ENCODE peak calls at places on chromosome 17, in seven cellular contexts. C is CD8-positive, alpha-beta T cell; T is heart left ventricle; S is colonic mucosa; G is SK-N-SH; X is uterus; K is A673. I is an unnamed sample.

GRCh38 chr17:75822800-75823166 is 21.4 kb downstream of the UNC13D start:
- DNase-seq in X (no peak), T (no peak), K (no peak), G (no peak), S (no peak), C (no peak), I (no peak)

GRCh38 chr17:32349503-32349853 is 479 bp upstream of the ZNF207 start:
- DNase-seq in T (peak; percentile 16), K (no peak), G (peak; percentile 27), S (peak; percentile 31), C (no peak), X (peak; percentile 21), I (no peak)

GRCh38 chr17:45149669-45150603 is 1.7 kb downstream of the HEXIM1 start:
- DNase-seq in T (peak; percentile 74), S (peak; percentile 78), G (peak; percentile 44), X (peak; percentile 75), C (peak; percentile 31), K (no peak), I (peak; percentile 84)

GRCh38 chr17:30256756-30257506 is 21.4 kb upstream of the SLC6A4 start:
- DNase-seq in K (no peak), G (peak; percentile 14), T (no peak), X (no peak), S (no peak), C (no peak), I (no peak)

GRCh38 chr17:5747276-5747675 is 163.0 kb upstream of the NLRP1 start:
- DNase-seq in K (no peak), T (no peak), X (no peak), C (no peak), S (no peak), G (no peak), I (no peak)

GRCh38 chr17:5618511-5618910 is 34.2 kb upstream of the NLRP1 start:
- DNase-seq in S (no peak), T (no peak), X (no peak), C (no peak), G (no peak), K (no peak), I (no peak)

GRCh38 chr17:40190197-40191021 is 13.1 kb downstream of the RAPGEFL1 start:
- DNase-seq in G (peak; percentile 83), S (no peak), K (no peak), X (no peak), T (no peak), C (no peak), I (no peak)

GRCh38 chr17:70110443-70110880 is 35.4 kb downstream of the KCNJ16 start:
- DNase-seq in K (peak; percentile 6), G (no peak), S (no peak), X (no peak), C (no peak), T (peak; percentile 32), I (no peak)

GRCh38 chr17:3512512-3513171 is 36.8 kb downstream of the ASPA start:
- DNase-seq in C (no peak), S (peak; percentile 38), T (peak; percentile 77), K (no peak), X (peak; percentile 81), G (no peak), I (peak; percentile 90)

GRCh38 chr17:15446036-15446435 is 21.4 kb downstream of the CDRT4 start:
- DNase-seq in C (no peak), T (no peak), K (no peak), X (no peak), G (no peak), S (no peak), I (no peak)

GRCh38 chr17:59828478-59828760 is 64.3 kb downstream of the TUBD1 start:
- DNase-seq in G (no peak), X (no peak), S (no peak), C (no peak), T (no peak), K (no peak), I (no peak)

GRCh38 chr17:45904886-45905285 is 10.5 kb downstream of the MAPT start:
- DNase-seq in T (no peak), G (no peak), X (no peak), S (no peak), K (no peak), C (no peak), I (no peak)

GRCh38 chr17:16381496-16381820 is 567 bp downstream of the UBB start:
- DNase-seq in G (no peak), T (no peak), C (peak; percentile 11), X (no peak), K (no peak), S (no peak), I (no peak)

GRCh38 chr17:30956764-30957374 is 14.0 kb upstream of the RNF135 start:
- DNase-seq in X (no peak), T (peak; percentile 49), G (no peak), C (no peak), S (no peak), K (no peak), I (no peak)

GRCh38 chr17:64198711-64199110 is 64.3 kb downstream of the TEX2 start:
- DNase-seq in X (no peak), S (no peak), K (no peak), C (no peak), G (no peak), T (no peak), I (no peak)

GRCh38 chr17:39548494-39548893 is 59.2 kb downstream of the NEUROD2 start:
- DNase-seq in K (no peak), T (peak; percentile 33), C (no peak), S (no peak), X (no peak), G (no peak), I (no peak)

GRCh38 chr17:60604686-60605334 is 4.8 kb downstream of the PPM1D start:
- DNase-seq in S (no peak), T (peak; percentile 15), G (no peak), K (no peak), C (no peak), X (no peak), I (peak; percentile 71)

GRCh38 chr17:48542956-48543853 is 1.7 kb downstream of the HOXB2 start:
- DNase-seq in K (peak; percentile 67), S (peak; percentile 62), X (no peak), T (no peak), G (peak; percentile 66), C (peak; percentile 36), I (no peak)

GRCh38 chr17:83181991-83182619 is 102.7 kb downstream of the METRNL start:
- DNase-seq in T (no peak), S (no peak), C (no peak), K (no peak), X (no peak), G (no peak), I (peak; percentile 63)

GRCh38 chr17:74432484-74433391 is 850 bp downstream of the GPRC5C start:
- DNase-seq in K (no peak), X (no peak), C (no peak), G (no peak), T (no peak), S (no peak), I (no peak)

DNA sequence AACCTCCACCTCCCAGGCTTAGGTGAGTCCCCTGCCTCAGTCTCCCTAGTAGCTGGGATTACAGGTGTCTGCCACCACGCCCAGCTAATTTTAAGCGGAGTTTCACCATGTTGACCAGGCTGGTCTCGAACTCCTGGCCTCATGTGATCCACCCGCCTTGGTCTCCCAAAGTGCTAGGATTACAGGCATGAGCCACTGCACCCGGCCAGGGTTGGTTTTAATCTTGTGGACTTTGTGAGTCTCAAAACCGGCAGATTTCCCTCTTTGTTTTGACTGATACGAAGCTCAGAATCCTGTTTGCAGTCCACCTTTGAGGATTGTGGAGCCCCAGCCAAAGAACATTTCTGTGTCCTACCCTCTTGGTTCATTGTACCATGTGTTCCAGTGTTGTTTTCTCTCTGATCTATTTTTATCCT is 16.4 kb upstream of the CPSF4L start:
- DNase-seq in X (no peak), G (no peak), S (no peak), T (no peak), C (no peak), K (no peak), I (no peak)
- H3K27ac ChIP-seq in X (peak overlapping the region; percentile 87), G (no peak overlapping the region), S (peak overlapping the region; percentile 47), T (peak overlapping the region; percentile 66), C (no peak overlapping the region), K (peak overlapping the region; percentile 26), I (no peak overlapping the region)

GRCh38 chr17:9258115-9259020 is 237.1 kb downstream of the NTN1 start:
- DNase-seq in K (peak; percentile 28), X (no peak), C (no peak), G (no peak), S (no peak), T (no peak), I (no peak)

GRCh38 chr17:9256361-9256943 is 235.1 kb downstream of the NTN1 start:
- DNase-seq in X (no peak), G (no peak), S (no peak), T (no peak), C (no peak), K (peak; percentile 46), I (no peak)

GRCh38 chr17:9254841-9255240 is 233.5 kb downstream of the NTN1 start:
- DNase-seq in G (no peak), C (no peak), K (no peak), S (no peak), X (no peak), T (no peak), I (no peak)

GRCh38 chr17:9255838-9256237 is 234.5 kb downstream of the NTN1 start:
- DNase-seq in T (no peak), G (no peak), S (no peak), X (no peak), C (no peak), K (no peak), I (no peak)

GRCh38 chr17:9256944-9257629 is 235.8 kb downstream of the NTN1 start:
- DNase-seq in K (no peak), T (no peak), X (no peak), S (peak; percentile 55), G (no peak), C (no peak), I (no peak)
- H3K4me1 ChIP-seq in K (peaks cover 16% of the 10 kb centered on the region), T (peaks cover 28% of the 10 kb centered on the region), X (no peaks in the 10 kb centered on the region), S (peaks cover 8% of the 10 kb centered on the region), G (peaks cover 5% of the 10 kb centered on the region), C (peaks cover 11% of the 10 kb centered on the region), I (no peaks in the 10 kb centered on the region)

GRCh38 chr17:78359216-78359935 is 501 bp downstream of the SOCS3 start:
- DNase-seq in T (no peak), G (peak; percentile 90), K (peak; percentile 52), S (peak; percentile 57), C (no peak), X (no peak), I (peak; percentile 78)
- H3K27ac ChIP-seq in T (peak overlapping the region; percentile 98), G (peak overlapping the region; percentile 92), K (peak overlapping the region; percentile 85), S (peak overlapping the region; percentile 88), C (peak overlapping the region; percentile 86), X (peak overlapping the region; percentile 72), I (peak overlapping the region; percentile 70)

GRCh38 chr17:50268632-50269287 is 5.5 kb upstream of the TMEM92 start:
- DNase-seq in G (no peak), X (no peak), K (no peak), C (no peak), T (no peak), S (peak; percentile 14), I (peak; percentile 26)

GRCh38 chr17:50271173-50271750 is 3.0 kb upstream of the TMEM92 start:
- DNase-seq in G (no peak), T (no peak), C (no peak), X (no peak), K (no peak), S (peak; percentile 18), I (no peak)

GRCh38 chr17:50270430-50271172 is 3.7 kb upstream of the TMEM92 start:
- DNase-seq in G (no peak), S (peak; percentile 41), X (peak; percentile 71), K (no peak), T (no peak), C (no peak), I (no peak)

GRCh38 chr17:50268040-50268439 is 6.2 kb upstream of the TMEM92 start:
- DNase-seq in T (no peak), X (no peak), G (no peak), K (no peak), C (no peak), S (no peak), I (no peak)

GRCh38 chr17:50269477-50270429 is 4.5 kb upstream of the TMEM92 start:
- DNase-seq in C (peak; percentile 17), X (peak; percentile 79), K (peak; percentile 74), G (peak; percentile 87), T (peak; percentile 57), S (peak; percentile 80), I (peak; percentile 79)
- H3K4me1 ChIP-seq in C (peaks cover 6% of the 10 kb centered on the region), X (peaks cover 34% of the 10 kb centered on the region), K (peaks cover 10% of the 10 kb centered on the region), G (peaks cover 53% of the 10 kb centered on the region), T (peaks cover 17% of the 10 kb centered on the region), S (no peaks in the 10 kb centered on the region), I (no peaks in the 10 kb centered on the region)

I was measured in aorta.